ENCODE peak calls at places on chromosomes 12 and 14, in nine cellular contexts. Q is A549, J is stomach, F is transverse colon, H is H1, G is HepG2, Z is ovary, N is sigmoid colon, R is SK-N-SH. B is an unnamed sample.

GRCh38 chr12:120039711-120040110 is 50.7 kb downstream of the BICDL1 start:
- DNase-seq in Q (no peak), J (no peak), F (no peak), H (no peak), G (no peak), Z (no peak), N (no peak), R (no peak), B (no peak)

GRCh38 chr12:79441534-79441933 is 249.2 kb downstream of the PAWR start:
- DNase-seq in Q (no peak), J (no peak), F (no peak), H (no peak), G (no peak), Z (no peak), N (no peak), R (no peak), B (no peak)

GRCh38 chr14:80135305-80136088 is 75.8 kb downstream of the DIO2 start:
- DNase-seq in Q (no peak), J (no peak), F (no peak), H (no peak), G (no peak), Z (no peak), N (no peak), R (no peak), B (no peak)

GRCh38 chr12:68733661-68734071 is 12.3 kb upstream of the SLC35E3 start:
- DNase-seq in Q (peak; percentile 20), J (no peak), F (no peak), H (no peak), G (no peak), Z (no peak), N (no peak), R (no peak), B (no peak)

GRCh38 chr12:110745632-110746284 is 3.1 kb upstream of the PPP1CC start:
- DNase-seq in Q (no peak), J (no peak), F (peak; percentile 7), H (no peak), G (no peak), Z (no peak), N (no peak), R (no peak), B (no peak)

GRCh38 chr14:96565811-96566210 is 63.6 kb downstream of the PAPOLA start:
- DNase-seq in Q (no peak), J (no peak), F (no peak), H (no peak), G (no peak), Z (no peak), N (no peak), R (no peak), B (no peak)

GRCh38 chr12:98238513-98238912 is 276.9 kb upstream of the TMPO start:
- DNase-seq in Q (no peak), J (no peak), F (no peak), H (no peak), G (no peak), Z (no peak), N (no peak), R (no peak), B (no peak)

GRCh38 chr12:104248444-104248843 is 32.9 kb downstream of the TXNRD1 start:
- DNase-seq in Q (no peak), J (no peak), F (no peak), H (no peak), G (no peak), Z (no peak), N (no peak), R (no peak), B (no peak)

GRCh38 chr12:30796891-30797371 is 42.2 kb upstream of the CAPRIN2 start:
- DNase-seq in Q (peak; percentile 29), J (no peak), F (no peak), H (peak; percentile 66), G (no peak), Z (no peak), N (no peak), R (peak; percentile 51), B (peak; percentile 35)

GRCh38 chr12:116138781-116139180 is 138.7 kb downstream of the MED13L start:
- DNase-seq in Q (no peak), J (no peak), F (no peak), H (no peak), G (no peak), Z (no peak), N (no peak), R (no peak), B (no peak)

GRCh38 chr12:98895086-98895651 is 250.1 kb downstream of the APAF1 start:
- DNase-seq in Q (no peak), J (no peak), F (no peak), H (peak; percentile 78), G (no peak), Z (peak; percentile 68), N (no peak), R (peak; percentile 67), B (peak; percentile 80)

GRCh38 chr12:130878193-130879185 is 6.6 kb downstream of the RAN start:
- DNase-seq in Q (no peak), J (no peak), F (no peak), H (peak; percentile 55), G (no peak), Z (no peak), N (peak; percentile 11), R (no peak), B (peak; percentile 21)

GRCh38 chr14:30753452-30753851 is 120.9 kb upstream of the COCH start:
- DNase-seq in Q (no peak), J (no peak), F (no peak), H (no peak), G (no peak), Z (no peak), N (no peak), R (no peak), B (no peak)

GRCh38 chr12:19614601-19615442 is 175.5 kb downstream of the AEBP2 start:
- DNase-seq in Q (no peak), J (no peak), F (no peak), H (no peak), G (no peak), Z (no peak), N (no peak), R (no peak), B (no peak)

GRCh38 chr14:91068642-91069041 is 8.2 kb upstream of the RPS6KA5 start:
- DNase-seq in Q (no peak), J (no peak), F (no peak), H (no peak), G (no peak), Z (no peak), N (no peak), R (no peak), B (no peak)

GRCh38 chr12:1841606-1842182 is 21.3 kb downstream of the LRTM2 start:
- DNase-seq in Q (no peak), J (no peak), F (no peak), H (no peak), G (no peak), Z (peak; percentile 3), N (peak; percentile 20), R (no peak), B (no peak)

GRCh38 chr14:39977198-39977597 is 545.0 kb upstream of the FBXO33 start:
- DNase-seq in Q (no peak), J (no peak), F (no peak), H (no peak), G (no peak), Z (no peak), N (no peak), R (no peak), B (no peak)

DNA sequence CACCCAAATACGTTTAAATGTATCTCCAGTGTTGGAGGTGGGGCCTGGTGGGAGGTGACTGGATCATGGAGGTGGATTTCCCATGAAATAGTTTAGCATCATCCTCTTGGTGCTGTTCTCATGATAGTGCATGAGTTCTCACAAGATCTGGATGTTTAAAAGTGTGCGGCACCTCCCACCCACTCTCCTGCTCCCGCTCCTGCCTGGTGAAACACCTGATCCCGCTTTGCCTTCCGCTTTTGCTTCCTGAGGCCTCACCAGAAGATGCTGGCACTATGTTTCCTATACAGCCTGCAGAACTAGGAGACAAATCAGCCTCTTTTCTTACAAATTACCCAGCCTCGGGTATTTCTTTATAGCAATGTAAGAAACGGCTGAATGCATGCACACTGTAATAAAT is 20.1 kb downstream of the EIF5 start:
- DNase-seq in Q (no peak), J (no peak), F (no peak), H (no peak), G (no peak), Z (no peak), N (peak; percentile 14), R (no peak), B (no peak)
- TF ChIP-seq EP300 in Q (no peak), J (no peak), F (no peak), H (no peak), G (no peak), Z (no peak), N (no peak), R (no peak), B (no peak)

GRCh38 chr12:51549637-51550036 is 41.4 kb upstream of the SCN8A start:
- DNase-seq in Q (no peak), J (no peak), F (no peak), H (no peak), G (no peak), Z (no peak), N (no peak), R (no peak), B (no peak)
- TF ChIP-seq EP300 in Q (no peak), J (no peak), F (no peak), H (no peak), G (no peak), Z (no peak), N (no peak), R (no peak), B (no peak)

GRCh38 chr12:61397668-61398067 is 862.5 kb upstream of the USP15 start:
- DNase-seq in Q (no peak), J (no peak), F (no peak), H (no peak), G (no peak), Z (no peak), N (no peak), R (no peak), B (no peak)
- TF ChIP-seq EP300 in Q (no peak), J (no peak), F (no peak), H (no peak), G (no peak), Z (no peak), N (no peak), R (no peak), B (no peak)

GRCh38 chr14:75800792-75801191 is 139.7 kb downstream of the TTLL5 start:
- DNase-seq in Q (peak; percentile 4), J (no peak), F (no peak), H (peak; percentile 72), G (no peak), Z (no peak), N (no peak), R (no peak), B (no peak)

GRCh38 chr14:75805646-75806045 is 144.6 kb downstream of the TTLL5 start:
- DNase-seq in Q (no peak), J (no peak), F (no peak), H (no peak), G (no peak), Z (no peak), N (no peak), R (no peak), B (no peak)

GRCh38 chr14:75804570-75805275 is 143.7 kb downstream of the TTLL5 start:
- DNase-seq in Q (no peak), J (no peak), F (no peak), H (no peak), G (no peak), Z (no peak), N (no peak), R (no peak), B (no peak)

GRCh38 chr14:75806247-75806876 is 145.3 kb downstream of the TTLL5 start:
- DNase-seq in Q (no peak), J (no peak), F (no peak), H (no peak), G (no peak), Z (no peak), N (no peak), R (no peak), B (no peak)

GRCh38 chr14:75803768-75804167 is 142.7 kb downstream of the TTLL5 start:
- DNase-seq in Q (no peak), J (no peak), F (no peak), H (no peak), G (no peak), Z (no peak), N (no peak), R (no peak), B (no peak)
- TF ChIP-seq EP300 in Q (no peak), J (no peak), F (no peak), H (no peak), G (no peak), Z (no peak), N (no peak), R (no peak), B (no peak)